ENCODE peak calls at places on chromosomes 4 and X, in eight cellular contexts. U is activated CD4-positive, alpha-beta T cell treated with anti-CD3 and anti-CD28 coated beads, Interleukin-2, amount 10 ng/mL, durations not matched to agents 7 days and 5 days; Y is esophagus squamous epithelium; Z is HCEC 1CT; C is dorsolateral prefrontal cortex; G is GM18507; R is A673; O is RPMI8226. S is an unnamed sample.

GRCh38 chr4:122203407-122203806 is 51.3 kb downstream of the BLTP1 start:
- DNase-seq in U (no peak), Y (no peak), Z (no peak), C (no peak), G (no peak), R (no peak), O (no peak), S (no peak)

GRCh38 chr4:71275570-71275969 is 63.2 kb upstream of the SLC4A4 start:
- DNase-seq in U (no peak), Y (no peak), Z (no peak), C (no peak), G (no peak), R (no peak), O (no peak), S (no peak)

GRCh38 chr4:10460313-10461047 is 3.3 kb upstream of the ZNF518B start:
- DNase-seq in U (no peak), Y (no peak), Z (no peak), C (no peak), G (no peak), R (no peak), O (no peak), S (no peak)

GRCh38 chr4:163447481-163447880 is 26.1 kb downstream of the TKTL2 start:
- DNase-seq in U (no peak), Y (no peak), Z (no peak), C (no peak), G (no peak), R (no peak), O (no peak), S (no peak)

GRCh38 chr4:165784672-165785071 is 88.4 kb upstream of the TLL1 start:
- DNase-seq in U (no peak), Y (no peak), Z (no peak), C (no peak), G (no peak), R (no peak), O (no peak), S (no peak)

GRCh38 chr4:150949943-150950342 is 65.1 kb downstream of the LRBA start:
- DNase-seq in U (no peak), Y (no peak), Z (no peak), C (no peak), G (no peak), R (peak; percentile 36), O (no peak), S (no peak)

GRCh38 chrX:67893931-67894330 is 350.1 kb downstream of the AR start:
- DNase-seq in U (no peak), Y (no peak), Z (peak; percentile 1), C (no peak), G (no peak), R (no peak), O (no peak), S (no peak)

GRCh38 chr4:182454440-182455013 is 211.3 kb downstream of the TENM3 start:
- DNase-seq in U (no peak), Y (no peak), Z (peak; percentile 20), C (no peak), G (no peak), R (no peak), O (no peak), S (no peak)

GRCh38 chr4:55013431-55013955 is 111.9 kb downstream of the KDR start:
- DNase-seq in U (no peak), Y (no peak), Z (no peak), C (no peak), G (no peak), R (no peak), O (no peak), S (no peak)

GRCh38 chr4:21858971-21859370 is 89.6 kb downstream of the KCNIP4 start:
- DNase-seq in U (no peak), Y (no peak), Z (peak; percentile 68), C (no peak), G (no peak), R (no peak), O (no peak), S (no peak)

S was measured in epithelial cell of proximal tubule.